ENCODE peak calls at places on chromosomes 16 and 17, in four cellular contexts. S is heart left ventricle, X is A549, Q is gastrocnemius medialis. U is an unnamed sample.
A peak's percentile ranks its signal among the peaks of the same experiment; 100 is the strongest.

GRCh38 chr17:72953621-72954020 is 138.9 kb downstream of the SLC39A11 start:
- DNase-seq in S (no peak), X (no peak), Q (no peak), U (no peak)

GRCh38 chr17:2710804-2711607 is 558 bp downstream of the CLUH start:
- DNase-seq in S (no peak), X (no peak), Q (no peak), U (no peak)

GRCh38 chr17:27502526-27503324 is 46.5 kb downstream of the KSR1 start:
- DNase-seq in S (no peak), X (no peak), Q (no peak), U (no peak)

GRCh38 chr17:50532452-50533024 is at the start of gene EPN3:
- DNase-seq in S (no peak), X (no peak), Q (no peak), U (no peak)

GRCh38 chr17:16932611-16933010 is 39.3 kb downstream of the TNFRSF13B start:
- DNase-seq in S (no peak), X (no peak), Q (no peak), U (no peak)

GRCh38 chr17:35795007-35795870 is at the start of gene MMP28:
- DNase-seq in S (peak; percentile 69), X (peak; percentile 70), Q (no peak), U (no peak)

GRCh38 chr16:23504453-23505179 is 5.7 kb downstream of the GGA2 start:
- DNase-seq in S (peak; percentile 73), X (peak; percentile 59), Q (peak; percentile 74), U (no peak)

GRCh38 chr16:23129686-23130085 is 19.6 kb downstream of the USP31 start:
- DNase-seq in S (no peak), X (no peak), Q (no peak), U (no peak)

GRCh38 chr17:18257747-18258355 is 687 bp downstream of the FLII start:
- DNase-seq in S (peak; percentile 89), X (peak; percentile 92), Q (peak; percentile 82), U (no peak)

GRCh38 chr17:43401293-43401692 is 2.5 kb downstream of the ARL4D start:
- DNase-seq in S (no peak), X (peak; percentile 81), Q (peak; percentile 20), U (no peak)

GRCh38 chr17:51640108-51640622 is 379.8 kb downstream of the UTP18 start:
- DNase-seq in S (no peak), X (peak; percentile 84), Q (no peak), U (no peak)

GRCh38 chr16:86180244-86180643 is 281.3 kb downstream of the IRF8 start:
- DNase-seq in S (no peak), X (no peak), Q (no peak), U (no peak)

GRCh38 chr17:19002805-19003542 is 1.6 kb downstream of the FAM83G start:
- DNase-seq in S (no peak), X (no peak), Q (no peak), U (no peak)

GRCh38 chr17:35038434-35038833 is 25.1 kb downstream of the RFFL start:
- DNase-seq in S (no peak), X (no peak), Q (no peak), U (no peak)

GRCh38 chr17:3879591-3880417 is 13.0 kb downstream of the CAMKK1 start:
- DNase-seq in S (no peak), X (no peak), Q (no peak), U (no peak)

GRCh38 chr17:32783602-32784001 is 93.3 kb downstream of the MYO1D start:
- DNase-seq in S (no peak), X (peak; percentile 61), Q (no peak), U (no peak)

GRCh38 chr16:53091508-53092211 is 36.9 kb downstream of the CHD9 start:
- DNase-seq in S (peak; percentile 81), X (no peak), Q (peak; percentile 51), U (no peak)

GRCh38 chr17:50094753-50095616 is at the start of gene PDK2:
- DNase-seq in S (peak; percentile 98), X (peak; percentile 99), Q (peak; percentile 95), U (peak; percentile 90)

GRCh38 chr17:18859256-18859655 is 1.3 kb downstream of the PRPSAP2 start:
- DNase-seq in S (no peak), X (no peak), Q (no peak), U (no peak)

GRCh38 chr16:9091867-9092281 is 430 bp downstream of the HAPSTR1 start:
- DNase-seq in S (peak; percentile 78), X (no peak), Q (no peak), U (no peak)

GRCh38 chr17:1272701-1273100 is 2.5 kb downstream of the BHLHA9 start:
- DNase-seq in S (no peak), X (no peak), Q (no peak), U (no peak)

GRCh38 chr16:56932588-56933265 is 785 bp downstream of the HERPUD1 start:
- DNase-seq in S (peak; percentile 88), X (peak; percentile 66), Q (peak; percentile 90), U (no peak)

GRCh38 chr16:63461248-63461841 is 1425.1 kb upstream of the CDH8 start:
- DNase-seq in S (no peak), X (no peak), Q (no peak), U (no peak)

GRCh38 chr17:76955191-76955590 is 87.0 kb downstream of the MGAT5B start:
- DNase-seq in S (peak; percentile 39), X (no peak), Q (no peak), U (no peak)

GRCh38 chr16:25174285-25174684 is 42.5 kb upstream of the AQP8 start:
- DNase-seq in S (no peak), X (no peak), Q (no peak), U (no peak)

GRCh38 chr16:85448557-85449194 is 164.4 kb upstream of the GSE1 start:
- DNase-seq in S (no peak), X (no peak), Q (no peak), U (no peak)

GRCh38 chr16:55759983-55760664 is 72.8 kb downstream of the CES1 start:
- DNase-seq in S (no peak), X (no peak), Q (no peak), U (no peak)

GRCh38 chr17:64343833-64344637 is 46.6 kb downstream of the PECAM1 start:
- DNase-seq in S (peak; percentile 84), X (peak; percentile 28), Q (peak; percentile 32), U (no peak)

GRCh38 chr17:36849871-36850348 is 87.4 kb upstream of the LHX1 start:
- DNase-seq in S (no peak), X (peak; percentile 38), Q (no peak), U (no peak)

GRCh38 chr17:50556803-50557202 is 3.7 kb upstream of the CACNA1G start:
- DNase-seq in S (no peak), X (no peak), Q (no peak), U (no peak)

GRCh38 chr16:35198223-35199199 is 1739.1 kb downstream of the TP53TG3F start:
- DNase-seq in S (no peak), X (no peak), Q (no peak), U (no peak)

GRCh38 chr17:47239663-47240374 is 13.8 kb upstream of the ITGB3 start:
- DNase-seq in S (peak; percentile 81), X (peak; percentile 50), Q (peak; percentile 34), U (no peak)

GRCh38 chr16:88545781-88546180 is 24.4 kb upstream of the ZC3H18 start:
- DNase-seq in S (no peak), X (no peak), Q (no peak), U (no peak)

GRCh38 chr16:4450921-4451619 is 23.4 kb downstream of the NMRAL1 start:
- DNase-seq in S (no peak), X (no peak), Q (no peak), U (no peak)

GRCh38 chr16:84806256-84806889 is 13.4 kb upstream of the CRISPLD2 start:
- DNase-seq in S (peak; percentile 78), X (peak; percentile 52), Q (no peak), U (no peak)

GRCh38 chr17:67456103-67456502 is 79.0 kb downstream of the PITPNC1 start:
- DNase-seq in S (no peak), X (no peak), Q (no peak), U (no peak)
- H3K4me1 ChIP-seq in S (no peaks in the 10 kb centered on the region), X (no peaks in the 10 kb centered on the region), Q (no peaks in the 10 kb centered on the region), U (no peaks in the 10 kb centered on the region)

DNA sequence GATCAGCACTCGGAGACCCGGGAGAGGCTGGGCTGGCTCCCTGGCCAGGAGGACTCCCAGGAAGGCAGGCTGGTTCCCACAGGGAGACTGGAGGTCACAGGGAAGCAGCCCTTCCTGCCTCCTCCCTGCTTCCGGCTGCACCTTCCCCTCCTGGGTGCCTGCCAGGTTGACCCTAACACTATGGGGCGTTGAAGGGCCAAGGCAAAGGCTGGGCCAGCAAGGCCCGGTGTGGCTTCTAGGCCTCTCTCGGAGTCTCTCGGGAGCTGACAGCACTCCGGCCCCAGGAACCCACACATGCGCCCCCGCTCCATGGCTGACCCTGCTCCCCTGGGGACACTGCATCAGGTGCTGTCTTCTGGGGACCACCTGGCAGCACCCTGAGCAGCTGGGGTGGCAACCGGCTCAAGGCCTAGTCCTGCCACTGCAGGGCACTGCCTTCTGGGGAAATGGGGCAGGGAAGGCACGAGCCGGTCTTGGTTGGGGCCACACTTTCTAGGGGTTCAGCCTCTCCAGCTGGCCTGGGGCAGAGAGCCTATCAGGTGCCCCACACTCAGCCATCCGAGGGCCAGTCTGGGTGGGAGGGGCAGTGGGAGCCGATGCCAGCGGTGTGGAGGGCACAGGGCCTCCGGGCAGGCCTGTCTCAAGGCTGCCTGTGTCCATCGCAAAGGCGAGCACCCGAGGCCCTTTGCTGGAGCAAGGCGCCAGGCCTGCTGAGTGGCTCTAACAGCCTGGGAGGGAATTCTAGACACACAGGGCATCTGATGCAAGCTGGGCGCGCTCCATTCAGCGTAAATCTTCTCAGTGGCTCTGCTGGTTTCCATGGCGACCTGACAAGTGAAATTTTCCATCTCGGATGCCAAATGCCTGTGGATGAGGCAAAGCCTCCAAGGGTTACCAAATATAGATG is 5.6 kb upstream of the MTSS2 start:
- DNase-seq in S (peak; percentile 76), X (no peak), Q (peak; percentile 58), U (no peak)
- TF ChIP-seq POLR2A in S (no peak), X (no peak), Q (peak; percentile 46), U (no peak)

DNA sequence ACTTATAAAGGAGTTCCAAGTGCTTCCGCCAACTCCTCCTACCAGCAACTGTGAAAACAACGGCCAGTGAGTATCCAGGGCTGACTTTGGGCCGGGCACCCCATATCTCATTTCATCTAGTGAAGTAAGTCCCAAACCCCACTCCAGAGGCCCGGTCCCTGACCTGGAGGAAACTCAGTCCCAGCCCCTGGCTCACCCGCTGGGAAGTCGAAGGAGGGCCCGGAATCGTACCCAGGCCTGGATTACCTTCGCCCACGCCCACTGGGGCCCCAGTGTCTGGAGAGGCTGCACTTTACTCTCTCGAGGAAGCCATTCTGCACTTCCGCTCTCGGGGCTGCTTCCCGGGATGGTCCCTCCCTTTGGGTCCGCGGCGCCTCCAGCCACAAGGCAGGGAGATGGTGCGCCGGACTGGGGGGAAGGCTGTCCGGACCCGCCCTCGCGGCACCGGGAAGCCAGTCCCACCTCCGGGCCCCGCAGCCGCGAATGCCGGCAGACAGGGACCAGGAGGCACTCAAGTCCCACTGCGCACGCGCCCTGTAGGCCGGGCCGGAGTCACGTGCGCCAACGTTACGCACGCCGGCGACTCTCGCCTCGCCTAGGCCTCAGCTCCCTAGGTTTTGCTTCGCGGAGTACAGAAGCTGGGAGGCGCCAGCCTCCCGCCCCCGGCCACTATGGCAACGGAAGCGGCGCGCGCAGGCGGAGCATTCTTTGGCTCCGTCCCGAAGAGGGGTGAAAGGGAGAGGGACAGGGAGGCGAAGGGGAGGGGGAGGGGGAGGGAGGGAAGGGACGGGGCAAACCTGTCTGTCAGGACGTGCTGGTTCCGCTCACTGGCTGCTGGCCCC is at the start of gene CMTR2:
- DNase-seq in S (peak; percentile 97), X (peak; percentile 95), Q (peak; percentile 86), U (peak; percentile 62)
- TF ChIP-seq CTCF in S (peak; percentile 28), X (no peak), Q (no peak), U (no peak)

DNA sequence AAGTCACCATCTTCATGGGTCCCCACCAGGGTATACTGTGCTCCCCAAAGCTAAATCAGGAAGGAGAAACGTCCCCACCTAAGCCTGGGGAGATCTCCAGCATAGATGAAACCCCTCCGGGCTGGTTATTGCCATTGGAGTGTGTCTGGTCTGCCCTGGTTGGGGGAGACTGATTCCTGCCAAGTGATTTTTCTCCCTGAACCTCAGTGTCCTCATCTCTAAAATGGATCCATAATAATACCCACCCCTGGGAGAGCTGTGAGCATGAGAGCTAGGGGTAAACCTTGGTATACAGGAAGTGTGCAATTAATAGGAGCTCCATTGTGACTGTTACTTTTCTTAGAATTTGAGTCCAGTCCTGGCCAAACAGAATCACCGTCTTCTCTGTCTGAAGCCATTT is 111.1 kb downstream of the CMIP start:
- DNase-seq in S (no peak), X (no peak), Q (no peak), U (no peak)
- H3K4me1 ChIP-seq in S (no peaks in the 10 kb centered on the region), X (peaks cover 98% of the 10 kb centered on the region), Q (no peaks in the 10 kb centered on the region), U (peaks cover 92% of the 10 kb centered on the region)